ENCODE peak calls at places on chromosome 2, in six cellular contexts. M, E, K, F, I and A are unnamed samples.

GRCh38 chr2:128799736-128800135 is 481.1 kb upstream of the HS6ST1 start:
- DNase-seq in M (no peak), E (no peak), K (no peak), F (no peak), I (no peak), A (no peak)

GRCh38 chr2:102621630-102622029 is 2.3 kb downstream of the SLC9A2 start:
- DNase-seq in M (no peak), E (no peak), K (no peak), F (no peak), I (no peak), A (no peak)

GRCh38 chr2:119005081-119005480 is 63.1 kb downstream of the MARCO start:
- DNase-seq in M (no peak), E (no peak), K (no peak), F (no peak), I (no peak), A (no peak)

GRCh38 chr2:162196611-162197010 is 44.6 kb upstream of the GCG start:
- DNase-seq in M (no peak), E (no peak), K (peak; percentile 91), F (peak; percentile 68), I (no peak), A (no peak)

GRCh38 chr2:21059885-21060610 is 16.2 kb upstream of the APOB start:
- DNase-seq in M (no peak), E (no peak), K (no peak), F (no peak), I (no peak), A (no peak)

GRCh38 chr2:179422037-179422643 is 157.5 kb upstream of the SESTD1 start:
- DNase-seq in M (peak; percentile 68), E (peak; percentile 78), K (peak; percentile 77), F (peak; percentile 66), I (peak; percentile 81), A (peak; percentile 53)

GRCh38 chr2:207330912-207331311 is 165.2 kb upstream of the KLF7 start:
- DNase-seq in M (no peak), E (no peak), K (peak; percentile 97), F (peak; percentile 96), I (no peak), A (no peak)

GRCh38 chr2:36246320-36246990 is 109.1 kb upstream of the CRIM1 start:
- DNase-seq in M (no peak), E (no peak), K (no peak), F (peak; percentile 7), I (no peak), A (no peak)

GRCh38 chr2:239716536-239717318 is 308.4 kb downstream of the NDUFA10 start:
- DNase-seq in M (peak; percentile 18), E (no peak), K (no peak), F (no peak), I (no peak), A (no peak)

GRCh38 chr2:108958002-108958401 is 31.0 kb downstream of the EDAR start:
- DNase-seq in M (no peak), E (no peak), K (no peak), F (no peak), I (no peak), A (no peak)

GRCh38 chr2:205998601-205999000 is 87.4 kb downstream of the INO80D start:
- DNase-seq in M (no peak), E (no peak), K (peak; percentile 30), F (peak; percentile 10), I (no peak), A (no peak)

GRCh38 chr2:150480241-150480640 is 7.2 kb downstream of the RND3 start:
- DNase-seq in M (no peak), E (peak; percentile 24), K (peak; percentile 81), F (peak; percentile 59), I (no peak), A (no peak)

GRCh38 chr2:137928547-137929503 is 35.4 kb upstream of the HNMT start:
- DNase-seq in M (no peak), E (peak; percentile 78), K (peak; percentile 62), F (peak; percentile 75), I (no peak), A (no peak)

DNA sequence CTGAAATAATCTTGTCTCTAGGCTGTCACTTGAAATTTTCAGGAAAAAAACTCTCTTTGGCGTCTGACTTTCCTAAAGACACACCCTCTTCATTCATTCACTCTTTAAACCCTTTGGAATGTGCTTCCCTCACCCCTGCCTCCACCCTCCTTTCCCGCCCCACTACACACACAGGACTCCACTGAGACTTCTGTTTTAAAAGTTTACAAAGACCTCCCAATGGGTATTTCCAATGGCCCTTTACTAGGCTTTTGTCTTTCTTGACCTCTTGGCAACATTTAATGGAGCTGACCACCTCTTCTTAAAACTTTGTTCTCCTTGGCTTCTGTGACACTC is 96.1 kb downstream of the RBMS1 start:
- DNase-seq in M (no peak), E (peak; percentile 76), K (peak; percentile 50), F (no peak), I (no peak), A (peak; percentile 74)
- H2BK5ac ChIP-seq in M (no peak overlapping the region), E (no peak overlapping the region), K (peak overlapping the region; percentile 23), F (no peak overlapping the region), I (no peak overlapping the region), A (no peak overlapping the region)

GRCh38 chr2:72363406-72363805 is 215.7 kb upstream of the CYP26B1 start:
- DNase-seq in M (no peak), E (no peak), K (no peak), F (no peak), I (no peak), A (no peak)
- H3K9ac ChIP-seq in M (no peak overlapping the region), E (no peak overlapping the region), K (no peak overlapping the region), F (no peak overlapping the region), I (no peak overlapping the region), A (no peak overlapping the region)

GRCh38 chr2:163834221-163834620 is 98.4 kb upstream of the FIGN start:
- DNase-seq in M (no peak), E (no peak), K (no peak), F (no peak), I (no peak), A (no peak)

GRCh38 chr2:163838890-163839289 is 103.1 kb upstream of the FIGN start:
- DNase-seq in M (no peak), E (no peak), K (no peak), F (no peak), I (no peak), A (no peak)

GRCh38 chr2:163834841-163835240 is 99.0 kb upstream of the FIGN start:
- DNase-seq in M (no peak), E (no peak), K (no peak), F (no peak), I (no peak), A (no peak)
- H2BK15ac ChIP-seq in M (no peak overlapping the region), E (no peak overlapping the region), K (no peak overlapping the region), F (no peak overlapping the region), I (no peak overlapping the region), A (no peak overlapping the region)

DNA sequence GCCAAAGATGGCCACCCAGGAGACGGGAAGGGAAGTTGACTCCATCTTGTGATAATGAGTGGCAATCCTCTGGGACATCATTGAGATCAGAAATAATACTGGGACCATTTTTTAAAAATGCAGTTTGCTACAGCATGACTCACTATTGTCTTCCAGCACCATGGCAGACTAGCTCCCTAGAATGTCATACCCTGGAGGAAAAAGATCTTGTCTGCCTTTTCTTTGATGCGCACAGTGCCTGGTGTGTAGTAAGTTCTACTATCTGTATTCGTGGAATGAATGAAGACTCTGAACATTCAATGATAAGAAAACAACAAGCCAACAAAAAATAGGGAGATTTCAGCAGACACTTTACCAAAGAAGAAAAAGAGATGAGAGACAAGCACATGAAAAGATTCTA is 60.4 kb downstream of the CD8B2 start:
- DNase-seq in M (no peak), E (no peak), K (no peak), F (no peak), I (no peak), A (no peak)
- H2BK5ac ChIP-seq in M (no peak overlapping the region), E (no peak overlapping the region), K (no peak overlapping the region), F (no peak overlapping the region), I (no peak overlapping the region), A (no peak overlapping the region)

GRCh38 chr2:28035816-28036215 is 145.3 kb downstream of the BABAM2 start:
- DNase-seq in M (no peak), E (no peak), K (no peak), F (no peak), I (no peak), A (no peak)

GRCh38 chr2:28032816-28033215 is 142.3 kb downstream of the BABAM2 start:
- DNase-seq in M (no peak), E (no peak), K (no peak), F (no peak), I (no peak), A (no peak)

GRCh38 chr2:28035163-28035690 is 144.7 kb downstream of the BABAM2 start:
- DNase-seq in M (no peak), E (no peak), K (no peak), F (no peak), I (no peak), A (no peak)

GRCh38 chr2:28036307-28036706 is 145.8 kb downstream of the BABAM2 start:
- DNase-seq in M (no peak), E (no peak), K (peak; percentile 30), F (no peak), I (no peak), A (no peak)

GRCh38 chr2:28034696-28035095 is 144.2 kb downstream of the BABAM2 start:
- DNase-seq in M (no peak), E (no peak), K (no peak), F (no peak), I (no peak), A (no peak)
- H3K9ac ChIP-seq in M (no peak overlapping the region), E (no peak overlapping the region), K (no peak overlapping the region), F (no peak overlapping the region), I (no peak overlapping the region), A (no peak overlapping the region)

GRCh38 chr2:8121826-8122505 is 559.9 kb upstream of the ID2 start:
- DNase-seq in M (no peak), E (no peak), K (peak; percentile 22), F (no peak), I (no peak), A (no peak)

GRCh38 chr2:8123464-8123863 is 558.4 kb upstream of the ID2 start:
- DNase-seq in M (no peak), E (no peak), K (no peak), F (no peak), I (no peak), A (no peak)

GRCh38 chr2:8125741-8126691 is 555.8 kb upstream of the ID2 start:
- DNase-seq in M (no peak), E (no peak), K (peak; percentile 21), F (peak; percentile 19), I (no peak), A (no peak)

GRCh38 chr2:8122506-8122898 is 559.4 kb upstream of the ID2 start:
- DNase-seq in M (no peak), E (no peak), K (no peak), F (no peak), I (no peak), A (no peak)

GRCh38 chr2:8126783-8127182 is 555.1 kb upstream of the ID2 start:
- DNase-seq in M (no peak), E (no peak), K (no peak), F (no peak), I (no peak), A (no peak)
- H2BK15ac ChIP-seq in M (no peak overlapping the region), E (no peak overlapping the region), K (peak overlapping the region; percentile 5), F (no peak overlapping the region), I (no peak overlapping the region), A (no peak overlapping the region)

DNA sequence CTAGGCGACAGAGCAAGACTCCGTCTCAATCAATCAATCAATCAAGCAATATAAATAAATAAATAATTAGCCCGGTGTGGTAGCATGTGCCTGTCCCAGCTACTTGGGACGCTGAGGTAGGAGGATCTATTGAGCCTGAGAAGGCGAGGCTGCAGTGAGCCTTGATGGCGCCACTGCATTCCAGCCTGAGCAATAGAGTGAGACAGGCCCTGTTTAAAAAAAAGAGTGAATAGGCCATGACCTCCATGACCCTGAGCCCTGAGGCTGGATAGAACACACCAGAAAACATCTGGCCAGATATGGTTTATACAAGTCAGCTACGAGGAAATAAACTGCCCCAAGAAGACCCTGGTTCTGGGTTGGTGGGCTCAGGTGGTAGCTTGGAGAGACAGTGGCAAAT is 20.4 kb upstream of the SEMA4C start:
- DNase-seq in M (no peak), E (no peak), K (no peak), F (no peak), I (no peak), A (no peak)
- H2BK5ac ChIP-seq in M (no peak overlapping the region), E (no peak overlapping the region), K (no peak overlapping the region), F (no peak overlapping the region), I (no peak overlapping the region), A (no peak overlapping the region)